ENCODE peak calls at places on chromosomes 5 and 9, in six cellular contexts. J, T, X, F, C and V are unnamed samples.

GRCh38 chr5:52491071-52491828 is 296.5 kb upstream of the ITGA1 start:
- DNase-seq in X (no peak), C (no peak), J (no peak), F (no peak), T (no peak), V (no peak)

GRCh38 chr5:135393691-135394090 is 5.3 kb downstream of the MACROH2A1 start:
- DNase-seq in J (no peak), F (no peak), C (no peak), X (no peak), T (no peak), V (no peak)

GRCh38 chr9:101427957-101428655 is 7.5 kb downstream of the ALDOB start:
- DNase-seq in C (no peak), F (no peak), J (no peak), X (no peak), T (no peak), V (no peak)

GRCh38 chr5:84091400-84091799 is 293.3 kb downstream of the EDIL3 start:
- DNase-seq in C (no peak), J (no peak), F (no peak), X (no peak), T (no peak), V (no peak)

GRCh38 chr9:120689860-120690259 is 24.4 kb downstream of the MEGF9 start:
- DNase-seq in J (no peak), T (no peak), C (no peak), X (no peak), F (no peak), V (no peak)

GRCh38 chr5:108003178-108003577 is 332.4 kb upstream of the EFNA5 start:
- DNase-seq in F (no peak), T (peak; percentile 33), C (no peak), X (no peak), J (no peak), V (peak; percentile 11)

GRCh38 chr5:123444016-123444415 is 20.8 kb upstream of the CEP120 start:
- DNase-seq in X (no peak), J (no peak), T (no peak), C (no peak), F (no peak), V (no peak)

GRCh38 chr5:117414926-117415325 is 840.3 kb upstream of the SEMA6A start:
- DNase-seq in C (no peak), T (no peak), F (no peak), J (no peak), X (no peak), V (no peak)

GRCh38 chr5:30581198-30581925 is 612.1 kb upstream of the CDH6 start:
- DNase-seq in F (no peak), J (no peak), T (no peak), X (no peak), C (no peak), V (no peak)

GRCh38 chr5:146706321-146706972 is 172.1 kb downstream of the PPP2R2B start:
- DNase-seq in X (peak; percentile 1), C (peak; percentile 2), T (no peak), F (no peak), J (no peak), V (no peak)

GRCh38 chr9:77433675-77434445 is 214.3 kb downstream of the GNA14 start:
- DNase-seq in J (no peak), X (peak; percentile 57), F (peak; percentile 5), C (peak; percentile 58), T (peak; percentile 67), V (peak; percentile 32)

GRCh38 chr9:3027260-3027659 is 183.4 kb upstream of the PUM3 start:
- DNase-seq in X (no peak), J (no peak), F (no peak), T (no peak), C (no peak), V (no peak)

GRCh38 chr5:179763215-179763945 is 30.4 kb upstream of the LTC4S start:
- DNase-seq in F (no peak), J (no peak), C (peak; percentile 47), X (peak; percentile 45), T (peak; percentile 83), V (peak; percentile 38)

GRCh38 chr5:115168829-115169391 is 798 bp downstream of the TRIM36 start:
- DNase-seq in C (no peak), F (no peak), X (no peak), J (no peak), T (no peak), V (no peak)

GRCh38 chr5:127492854-127493738 is 24.3 kb upstream of the PRRC1 start:
- DNase-seq in X (no peak), C (no peak), F (no peak), J (peak; percentile 17), T (peak; percentile 38), V (no peak)

GRCh38 chr5:135458921-135459331 is 6.8 kb upstream of the TIFAB start:
- DNase-seq in C (no peak), T (peak; percentile 52), X (no peak), J (no peak), F (no peak), V (no peak)

GRCh38 chr9:105608685-105609598 is 51.0 kb downstream of the FKTN start:
- DNase-seq in X (no peak), J (peak; percentile 4), T (peak; percentile 22), C (no peak), F (no peak), V (no peak)

GRCh38 chr5:154505567-154505966 is 27.5 kb upstream of the HAND1 start:
- DNase-seq in T (no peak), X (no peak), J (no peak), F (no peak), C (no peak), V (no peak)

GRCh38 chr9:10612649-10613398 is at the start of gene PTPRD:
- DNase-seq in F (peak; percentile 3), J (no peak), T (no peak), X (peak; percentile 19), C (peak; percentile 30), V (peak; percentile 11)

GRCh38 chr5:169103586-169104174 is 197.3 kb downstream of the SLIT3 start:
- DNase-seq in J (no peak), C (no peak), F (no peak), T (no peak), X (no peak), V (no peak)

GRCh38 chr5:91438871-91439270 is 55.8 kb upstream of the ARRDC3 start:
- DNase-seq in X (no peak), J (no peak), F (no peak), C (no peak), T (no peak), V (no peak)

GRCh38 chr5:133916914-133917313 is 51.5 kb downstream of the C5orf15 start:
- DNase-seq in X (no peak), T (no peak), F (no peak), J (no peak), C (no peak), V (no peak)

GRCh38 chr5:57332350-57332749 is 150.3 kb downstream of the ACTBL2 start:
- DNase-seq in F (no peak), C (no peak), X (no peak), J (no peak), T (no peak), V (no peak)

GRCh38 chr5:179430256-179431175 is 85.3 kb upstream of the ADAMTS2 start:
- DNase-seq in T (no peak), J (no peak), C (no peak), X (no peak), F (no peak), V (no peak)

GRCh38 chr5:54743581-54743980 is 226.0 kb downstream of the SNX18 start:
- DNase-seq in J (no peak), T (no peak), F (no peak), X (no peak), C (no peak), V (no peak)

GRCh38 chr5:52840286-52841050 is 52.8 kb downstream of the ITGA1 start:
- DNase-seq in X (no peak), F (no peak), J (no peak), T (no peak), C (no peak), V (no peak)

GRCh38 chr9:105901514-105902109 is 207.3 kb downstream of the TMEM38B start:
- DNase-seq in T (peak; percentile 43), C (no peak), X (no peak), J (no peak), F (no peak), V (no peak)

GRCh38 chr5:162217037-162217436 is 149.5 kb downstream of the GABRG2 start:
- DNase-seq in C (no peak), F (no peak), T (no peak), J (no peak), X (no peak), V (no peak)

GRCh38 chr9:1050125-1050895 is at the start of gene DMRT2:
- DNase-seq in F (peak; percentile 22), C (peak; percentile 60), J (no peak), X (peak; percentile 67), T (no peak), V (peak; percentile 65)

GRCh38 chr9:95087659-95088242 is 229.8 kb downstream of the FANCC start:
- DNase-seq in X (no peak), C (no peak), F (no peak), T (no peak), J (no peak), V (no peak)

GRCh38 chr9:69221036-69221435 is 47.0 kb downstream of the TJP2 start:
- DNase-seq in T (no peak), F (no peak), J (no peak), X (no peak), C (no peak), V (no peak)

GRCh38 chr5:120254385-120254784 is 209.7 kb upstream of the PRR16 start:
- DNase-seq in T (no peak), F (no peak), J (no peak), C (no peak), X (no peak), V (no peak)

GRCh38 chr9:5549671-5550650 is 39.6 kb downstream of the PDCD1LG2 start:
- DNase-seq in J (peak; percentile 31), C (no peak), X (no peak), F (no peak), T (no peak), V (no peak)

GRCh38 chr5:120088831-120089230 is 375.3 kb upstream of the PRR16 start:
- DNase-seq in T (no peak), F (no peak), J (no peak), X (no peak), C (no peak), V (no peak)